ENCODE peak calls at places on chromosomes 2 and 18, in six cellular contexts. W, O, A, X, K and F are unnamed samples.

GRCh38 chr2:156598563-156598962 is 162.4 kb downstream of the GPD2 start:
- DNase-seq in W (no peak), O (no peak), A (no peak), X (no peak), K (no peak), F (no peak)

GRCh38 chr2:191178806-191179514 is 28.2 kb upstream of the STAT4 start:
- DNase-seq in W (no peak), O (no peak), A (no peak), X (no peak), K (no peak), F (no peak)

GRCh38 chr18:79988925-79989361 is 580 bp upstream of the TXNL4A start:
- DNase-seq in W (no peak), O (peak; percentile 25), A (no peak), X (no peak), K (no peak), F (no peak)

GRCh38 chr2:190600293-190601103 is 48.4 kb upstream of the NAB1 start:
- DNase-seq in W (no peak), O (no peak), A (no peak), X (no peak), K (no peak), F (no peak)

GRCh38 chr2:18356676-18357075 is 203.8 kb downstream of the RDH14 start:
- DNase-seq in W (no peak), O (no peak), A (no peak), X (no peak), K (no peak), F (no peak)

GRCh38 chr18:25853716-25854465 is 236.5 kb downstream of the SS18 start:
- DNase-seq in W (no peak), O (no peak), A (no peak), X (no peak), K (no peak), F (no peak)

GRCh38 chr2:9770308-9771100 is 72.8 kb upstream of the TAF1B start:
- DNase-seq in W (peak; percentile 69), O (peak; percentile 83), A (peak; percentile 76), X (no peak), K (peak; percentile 81), F (peak; percentile 71)

GRCh38 chr18:69257861-69258458 is 142.7 kb upstream of the DOK6 start:
- DNase-seq in W (no peak), O (no peak), A (peak; percentile 17), X (no peak), K (no peak), F (no peak)

GRCh38 chr2:237210763-237211162 is 125.1 kb downstream of the COPS8 start:
- DNase-seq in W (no peak), O (no peak), A (no peak), X (no peak), K (no peak), F (no peak)

GRCh38 chr2:150109028-150109427 is 378.4 kb downstream of the RND3 start:
- DNase-seq in W (no peak), O (no peak), A (no peak), X (no peak), K (no peak), F (no peak)

GRCh38 chr2:189527812-189528591 is 52.6 kb downstream of the SLC40A1 start:
- DNase-seq in W (no peak), O (no peak), A (no peak), X (no peak), K (no peak), F (no peak)

GRCh38 chr2:65456074-65456473 is 23.7 kb upstream of the SPRED2 start:
- DNase-seq in W (no peak), O (no peak), A (no peak), X (no peak), K (no peak), F (no peak)

GRCh38 chr2:68687018-68687417 is 43.6 kb downstream of the PROKR1 start:
- DNase-seq in W (no peak), O (no peak), A (no peak), X (no peak), K (no peak), F (no peak)

GRCh38 chr2:65991332-65991731 is 443.6 kb upstream of the MEIS1 start:
- DNase-seq in W (no peak), O (no peak), A (no peak), X (no peak), K (no peak), F (no peak)

DNA sequence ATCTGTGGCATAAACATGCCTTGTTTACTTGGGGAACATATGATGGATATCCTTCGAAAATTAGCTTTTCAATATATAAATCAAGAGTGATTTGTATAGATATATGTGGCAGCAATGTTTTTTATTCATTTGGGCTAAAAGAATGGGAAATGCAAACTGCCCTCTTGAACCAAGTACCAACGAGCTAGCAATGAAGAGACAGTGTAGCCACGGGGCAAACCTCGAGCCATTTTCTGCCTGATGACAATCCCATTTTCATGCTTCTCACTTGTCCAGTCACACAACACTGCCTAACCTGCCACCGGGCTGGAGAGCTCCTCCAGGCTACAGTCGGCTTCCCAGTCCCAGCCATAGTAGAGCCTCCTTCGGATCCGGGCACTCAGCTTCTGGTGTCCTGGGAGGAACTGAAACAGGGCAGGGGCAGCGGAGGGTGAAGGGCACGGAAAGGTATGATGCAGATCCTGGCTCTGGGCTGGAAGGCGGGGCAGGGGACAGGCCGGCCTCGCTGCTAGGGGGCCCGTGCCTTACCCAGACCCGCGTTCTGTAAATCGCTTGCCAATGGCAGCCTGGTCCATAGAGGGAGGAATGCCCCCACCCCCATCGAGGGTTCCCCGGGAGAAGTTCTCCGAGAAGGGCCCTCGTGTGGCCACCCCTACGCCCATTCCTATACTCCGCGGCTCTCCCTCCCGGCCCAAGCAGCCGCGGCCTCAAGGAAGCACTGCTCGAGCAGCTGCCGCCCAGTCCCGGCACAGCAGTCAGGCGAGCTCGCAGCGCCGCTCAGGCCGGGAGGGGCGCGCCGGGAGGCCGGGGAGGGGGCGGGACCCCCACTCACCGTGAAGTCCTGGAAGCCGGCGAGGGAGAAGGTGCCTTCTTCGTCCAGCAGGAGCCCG is 552 bp downstream of the CNPPD1 start:
- DNase-seq in W (no peak), O (peak; percentile 39), A (no peak), X (no peak), K (no peak), F (no peak)
- TF ChIP-seq TAF1 in W (no peak), O (no peak), A (no peak), X (no peak), K (peak; percentile 1), F (no peak)

GRCh38 chr2:30147715-30148611 is 1.2 kb downstream of the YPEL5 start:
- DNase-seq in W (peak; percentile 70), O (peak; percentile 80), A (peak; percentile 44), X (no peak), K (peak; percentile 88), F (peak; percentile 72)
- TF ChIP-seq POLR2A in W (no peak), O (peak; percentile 8), A (no peak), X (peak; percentile 72), K (no peak), F (no peak)

DNA sequence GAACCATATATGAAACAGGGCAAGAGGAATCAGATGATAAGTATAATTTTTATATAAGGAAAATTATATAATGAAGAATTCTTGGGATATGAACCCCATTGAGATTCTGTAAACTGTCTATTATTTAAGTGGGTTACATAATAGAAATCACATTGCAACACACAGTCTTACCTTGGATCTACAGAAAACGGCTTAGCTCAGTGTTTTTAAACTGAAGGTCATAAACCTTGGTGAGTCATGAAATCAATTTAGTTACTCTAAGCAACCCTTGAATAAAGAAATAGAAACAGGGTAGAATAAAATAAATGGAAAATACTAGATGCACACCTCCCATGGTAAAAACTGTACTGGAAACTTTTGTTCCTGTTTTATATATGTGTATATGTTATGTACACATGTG is 50.6 kb downstream of the METTL8 start:
- DNase-seq in W (no peak), O (no peak), A (no peak), X (no peak), K (no peak), F (no peak)
- TF ChIP-seq TAF1 in W (no peak), O (no peak), A (no peak), X (no peak), K (no peak), F (no peak)

GRCh38 chr2:186588940-186589732 is 720 bp upstream of the ITGAV start:
- DNase-seq in W (no peak), O (no peak), A (peak; percentile 32), X (no peak), K (no peak), F (no peak)

GRCh38 chr2:186592137-186592875 is 2.5 kb downstream of the ITGAV start:
- DNase-seq in W (no peak), O (no peak), A (no peak), X (no peak), K (no peak), F (no peak)

GRCh38 chr2:186590538-186591441 is 934 bp downstream of the ITGAV start:
- DNase-seq in W (no peak), O (peak; percentile 82), A (peak; percentile 48), X (no peak), K (no peak), F (no peak)

GRCh38 chr2:186588421-186588820 is 1.4 kb upstream of the ITGAV start:
- DNase-seq in W (no peak), O (no peak), A (no peak), X (no peak), K (no peak), F (no peak)

GRCh38 chr2:186589733-186590537 is at the start of gene ITGAV:
- DNase-seq in W (peak; percentile 77), O (peak; percentile 96), A (peak; percentile 93), X (peak; percentile 57), K (peak; percentile 90), F (peak; percentile 76)
- TF ChIP-seq POLR2A in W (peak; percentile 94), O (peak; percentile 94), A (peak; percentile 96), X (peak; percentile 99), K (peak; percentile 93), F (peak; percentile 75)

GRCh38 chr2:128282976-128283810 is 35.5 kb downstream of the HS6ST1 start:
- DNase-seq in W (no peak), O (peak; percentile 30), A (no peak), X (no peak), K (no peak), F (no peak)
- TF ChIP-seq TAF1 in W (no peak), O (no peak), A (no peak), X (no peak), K (no peak), F (no peak)

DNA sequence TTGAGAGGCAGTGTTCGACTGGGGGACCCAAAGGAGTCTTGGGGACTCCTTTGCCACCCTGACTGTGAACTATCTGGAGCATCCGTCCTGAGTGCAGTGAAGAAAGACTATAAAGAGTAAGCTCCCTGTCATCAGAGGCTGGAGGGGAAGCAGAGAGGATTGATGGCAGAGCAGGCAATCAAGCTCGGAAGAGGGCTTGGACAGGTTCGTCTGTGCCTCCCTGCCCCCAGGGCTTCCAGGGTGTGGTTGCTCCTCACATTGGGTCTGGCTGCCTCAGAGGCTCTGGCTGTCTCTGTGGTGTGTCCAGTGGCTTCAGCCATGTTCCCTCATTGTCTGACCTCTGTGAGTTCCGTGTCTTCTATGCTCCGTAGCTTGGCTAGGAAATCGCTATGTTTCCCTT is 13.8 kb upstream of the EN1 start:
- DNase-seq in W (no peak), O (no peak), A (no peak), X (no peak), K (no peak), F (no peak)
- TF ChIP-seq POLR2A in W (no peak), O (no peak), A (no peak), X (no peak), K (no peak), F (no peak)

GRCh38 chr2:100013892-100014677 is 128.3 kb downstream of the AFF3 start:
- DNase-seq in W (no peak), O (peak; percentile 29), A (no peak), X (no peak), K (no peak), F (no peak)
- TF ChIP-seq TAF1 in W (no peak), O (no peak), A (no peak), X (no peak), K (no peak), F (no peak)

GRCh38 chr2:219253753-219254589 is at the start of gene TUBA4A:
- DNase-seq in W (peak; percentile 99), O (peak; percentile 87), A (peak; percentile 58), X (no peak), K (peak; percentile 89), F (peak; percentile 99)
- TF ChIP-seq POLR2A in W (peak; percentile 99), O (peak; percentile 91), A (peak; percentile 48), X (peak; percentile 97), K (peak; percentile 66), F (peak; percentile 99)